ENCODE peak calls at places on chromosome 19, in nine cellular contexts. One of them, this sample, is unnamed.
A peak's percentile ranks its signal among the peaks of the same experiment; 100 is the strongest.

GRCh38 chr19:19259741-19260140 is 13.4 kb downstream of the TM6SF2 start:
- DNase-seq in GM12865: peak; percentile 56
- DNase-seq in astrocyte of the hippocampus: peak; percentile 39
- DNase-seq in stromal cell of bone marrow: no peak
- DNase-seq in effector CD4-positive, alpha-beta T cell: no peak
- DNase-seq in iris pigment epithelial cell: peak; percentile 49
- DNase-seq in neuronal stem cell: no peak
- DNase-seq in sigmoid colon: no peak
- DNase-seq in HAP-1: peak; percentile 18
- DNase-seq in this sample: no peak

GRCh38 chr19:3809881-3810707 is 23.9 kb upstream of the MATK start:
- DNase-seq in stromal cell of bone marrow: no peak
- DNase-seq in iris pigment epithelial cell: no peak
- DNase-seq in neuronal stem cell: no peak
- DNase-seq in effector CD4-positive, alpha-beta T cell: no peak
- DNase-seq in GM12865: peak; percentile 70
- DNase-seq in sigmoid colon: no peak
- DNase-seq in HAP-1: no peak
- DNase-seq in astrocyte of the hippocampus: no peak
- DNase-seq in this sample: no peak

GRCh38 chr19:23312515-23312914 is 62.3 kb upstream of the ZNF724 start:
- DNase-seq in neuronal stem cell: no peak
- DNase-seq in GM12865: no peak
- DNase-seq in iris pigment epithelial cell: no peak
- DNase-seq in effector CD4-positive, alpha-beta T cell: no peak
- DNase-seq in stromal cell of bone marrow: no peak
- DNase-seq in sigmoid colon: no peak
- DNase-seq in astrocyte of the hippocampus: no peak
- DNase-seq in HAP-1: no peak
- DNase-seq in this sample: no peak

GRCh38 chr19:34353546-34353945 is 11.4 kb upstream of the GPI start:
- DNase-seq in neuronal stem cell: no peak
- DNase-seq in GM12865: no peak
- DNase-seq in HAP-1: no peak
- DNase-seq in stromal cell of bone marrow: no peak
- DNase-seq in effector CD4-positive, alpha-beta T cell: no peak
- DNase-seq in iris pigment epithelial cell: no peak
- DNase-seq in sigmoid colon: no peak
- DNase-seq in astrocyte of the hippocampus: no peak
- DNase-seq in this sample: no peak

GRCh38 chr19:29539668-29540067 is 13.9 kb downstream of the VSTM2B start:
- DNase-seq in stromal cell of bone marrow: no peak
- DNase-seq in GM12865: no peak
- DNase-seq in sigmoid colon: peak; percentile 35
- DNase-seq in iris pigment epithelial cell: no peak
- DNase-seq in HAP-1: no peak
- DNase-seq in effector CD4-positive, alpha-beta T cell: no peak
- DNase-seq in neuronal stem cell: no peak
- DNase-seq in astrocyte of the hippocampus: no peak
- DNase-seq in this sample: no peak

GRCh38 chr19:5001547-5002131 is 32.7 kb downstream of the KDM4B start:
- DNase-seq in neuronal stem cell: no peak
- DNase-seq in stromal cell of bone marrow: peak; percentile 38
- DNase-seq in astrocyte of the hippocampus: peak; percentile 53
- DNase-seq in HAP-1: peak; percentile 10
- DNase-seq in effector CD4-positive, alpha-beta T cell: no peak
- DNase-seq in iris pigment epithelial cell: peak; percentile 73
- DNase-seq in sigmoid colon: no peak
- DNase-seq in GM12865: peak; percentile 54
- DNase-seq in this sample: peak; percentile 88

GRCh38 chr19:44055870-44056269 is 4.0 kb downstream of the ZNF223 start:
- DNase-seq in iris pigment epithelial cell: no peak
- DNase-seq in astrocyte of the hippocampus: no peak
- DNase-seq in stromal cell of bone marrow: no peak
- DNase-seq in neuronal stem cell: no peak
- DNase-seq in HAP-1: no peak
- DNase-seq in sigmoid colon: no peak
- DNase-seq in effector CD4-positive, alpha-beta T cell: no peak
- DNase-seq in GM12865: no peak
- DNase-seq in this sample: no peak

GRCh38 chr19:40534148-40534547 is 42.5 kb upstream of the SHKBP1 start:
- DNase-seq in iris pigment epithelial cell: no peak
- DNase-seq in sigmoid colon: no peak
- DNase-seq in GM12865: no peak
- DNase-seq in astrocyte of the hippocampus: no peak
- DNase-seq in effector CD4-positive, alpha-beta T cell: no peak
- DNase-seq in neuronal stem cell: no peak
- DNase-seq in stromal cell of bone marrow: no peak
- DNase-seq in HAP-1: no peak
- DNase-seq in this sample: no peak

GRCh38 chr19:45171211-45171623 is 6.8 kb downstream of the TRAPPC6A start:
- DNase-seq in stromal cell of bone marrow: no peak
- DNase-seq in sigmoid colon: no peak
- DNase-seq in iris pigment epithelial cell: no peak
- DNase-seq in neuronal stem cell: no peak
- DNase-seq in effector CD4-positive, alpha-beta T cell: peak; percentile 31
- DNase-seq in astrocyte of the hippocampus: peak; percentile 23
- DNase-seq in GM12865: no peak
- DNase-seq in HAP-1: no peak
- DNase-seq in this sample: no peak

This sample was measured in AG10803.